ENCODE peak calls at places on chromosomes 5 and 9, in five cellular contexts. Y, V, R, F and C are unnamed samples.

GRCh38 chr9:95092321-95093072 is 225.0 kb downstream of the FANCC start:
- DNase-seq in F (no peak), V (no peak), Y (peak; percentile 71), R (no peak), C (no peak)

GRCh38 chr9:117869287-117869686 is 165.1 kb downstream of the TLR4 start:
- DNase-seq in R (no peak), F (no peak), V (no peak), Y (no peak), C (no peak)

GRCh38 chr5:142461028-142461427 is 136.2 kb upstream of the SPRY4 start:
- DNase-seq in F (no peak), Y (no peak), V (no peak), R (no peak), C (no peak)

GRCh38 chr9:14218253-14218652 is 95.7 kb downstream of the NFIB start:
- DNase-seq in R (no peak), Y (no peak), V (no peak), F (no peak), C (no peak)

GRCh38 chr5:76165029-76165428 is 81.8 kb downstream of the SV2C start:
- DNase-seq in V (no peak), R (no peak), F (no peak), Y (no peak), C (no peak)

GRCh38 chr9:85723220-85723619 is 18.5 kb downstream of the AGTPBP1 start:
- DNase-seq in V (no peak), Y (no peak), F (no peak), R (peak; percentile 90), C (no peak)

GRCh38 chr5:9775339-9775738 is 145.2 kb upstream of the TAS2R1 start:
- DNase-seq in R (no peak), Y (no peak), F (no peak), V (no peak), C (no peak)

GRCh38 chr5:172095368-172095960 is 89.0 kb upstream of the FBXW11 start:
- DNase-seq in V (no peak), F (no peak), Y (no peak), R (no peak), C (no peak)

GRCh38 chr5:6623228-6623627 is 9.6 kb downstream of the NSUN2 start:
- DNase-seq in Y (no peak), F (no peak), R (no peak), V (no peak), C (no peak)

DNA sequence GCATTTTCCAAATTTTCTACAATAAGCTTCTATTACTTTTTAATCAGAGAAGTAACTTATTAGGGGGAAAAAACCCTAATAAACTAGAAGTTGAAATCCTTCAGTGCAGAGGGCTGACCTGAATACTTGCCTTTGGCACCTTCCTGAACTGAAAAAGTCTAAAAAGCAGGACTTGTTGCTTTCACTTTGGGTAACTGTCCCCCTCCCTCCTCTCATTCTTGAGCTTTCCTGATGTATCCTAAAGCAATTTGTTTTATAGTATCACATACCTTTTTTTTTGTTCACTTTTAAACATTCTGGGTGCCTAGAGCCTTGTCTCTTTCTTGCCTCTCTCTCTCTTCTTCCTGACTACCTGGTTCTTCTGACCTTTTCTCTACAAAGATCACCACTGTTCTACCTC is 64.0 kb upstream of the ERBIN start:
- DNase-seq in F (no peak), V (no peak), R (no peak), Y (no peak), C (no peak)
- H3K9ac ChIP-seq in F (no peak overlapping the region), V (no peak overlapping the region), R (no peak overlapping the region), Y (peak overlapping the region; percentile 56), C (no peak overlapping the region)

GRCh38 chr5:143737073-143737472 is 74.9 kb upstream of the HMHB1 start:
- DNase-seq in F (no peak), Y (no peak), R (no peak), V (no peak), C (no peak)
- TF ChIP-seq POLR2AphosphoS5 in F (no peak), Y (no peak), R (no peak), V (no peak), C (no peak)

GRCh38 chr9:89116064-89116817 is 62.4 kb downstream of the SHC3 start:
- DNase-seq in Y (no peak), V (no peak), F (no peak), R (no peak), C (no peak)
- H3K27ac ChIP-seq in Y (no peak overlapping the region), V (no peak overlapping the region), F (no peak overlapping the region), R (no peak overlapping the region), C (no peak overlapping the region)

GRCh38 chr5:36457511-36458260 is 148.7 kb upstream of the SLC1A3 start:
- DNase-seq in V (no peak), R (no peak), F (no peak), Y (no peak), C (no peak)
- H3K9ac ChIP-seq in V (no peak overlapping the region), R (no peak overlapping the region), F (no peak overlapping the region), Y (no peak overlapping the region), C (no peak overlapping the region)

GRCh38 chr5:180090098-180090768 is 18.7 kb upstream of the RNF130 start:
- DNase-seq in V (peak; percentile 84), F (no peak), Y (peak; percentile 56), R (peak; percentile 36), C (no peak)
- TF ChIP-seq POLR2AphosphoS5 in V (no peak), F (no peak), Y (peak; percentile 63), R (no peak), C (peak; percentile 42)

GRCh38 chr9:98037362-98037761 is 19.2 kb upstream of the NANS start:
- DNase-seq in Y (no peak), F (no peak), V (no peak), R (no peak), C (no peak)
- H3K27ac ChIP-seq in Y (no peak overlapping the region), F (no peak overlapping the region), V (no peak overlapping the region), R (no peak overlapping the region), C (no peak overlapping the region)

DNA sequence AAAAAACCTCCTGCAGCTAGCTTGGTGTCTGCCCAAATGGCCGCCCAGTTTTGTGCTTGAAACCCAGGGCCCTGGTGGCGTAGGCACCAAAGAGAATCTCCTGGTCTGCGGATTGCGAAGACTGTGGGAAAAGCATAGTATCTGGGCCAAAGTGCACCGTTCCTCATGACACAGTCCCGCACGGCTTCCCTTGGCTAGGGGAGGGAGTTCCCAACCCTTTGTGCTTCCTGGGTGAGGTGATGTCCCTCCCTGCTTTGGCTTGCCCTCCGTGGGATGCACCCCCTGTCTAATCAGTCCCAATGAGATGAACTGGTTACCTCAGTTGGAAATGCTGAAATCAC is 83.0 kb upstream of the JAK2 start:
- DNase-seq in Y (no peak), R (peak; percentile 35), F (no peak), V (no peak), C (no peak)
- H3K9ac ChIP-seq in Y (no peak overlapping the region), R (peak overlapping the region; percentile 58), F (no peak overlapping the region), V (peak overlapping the region; percentile 36), C (no peak overlapping the region)

DNA sequence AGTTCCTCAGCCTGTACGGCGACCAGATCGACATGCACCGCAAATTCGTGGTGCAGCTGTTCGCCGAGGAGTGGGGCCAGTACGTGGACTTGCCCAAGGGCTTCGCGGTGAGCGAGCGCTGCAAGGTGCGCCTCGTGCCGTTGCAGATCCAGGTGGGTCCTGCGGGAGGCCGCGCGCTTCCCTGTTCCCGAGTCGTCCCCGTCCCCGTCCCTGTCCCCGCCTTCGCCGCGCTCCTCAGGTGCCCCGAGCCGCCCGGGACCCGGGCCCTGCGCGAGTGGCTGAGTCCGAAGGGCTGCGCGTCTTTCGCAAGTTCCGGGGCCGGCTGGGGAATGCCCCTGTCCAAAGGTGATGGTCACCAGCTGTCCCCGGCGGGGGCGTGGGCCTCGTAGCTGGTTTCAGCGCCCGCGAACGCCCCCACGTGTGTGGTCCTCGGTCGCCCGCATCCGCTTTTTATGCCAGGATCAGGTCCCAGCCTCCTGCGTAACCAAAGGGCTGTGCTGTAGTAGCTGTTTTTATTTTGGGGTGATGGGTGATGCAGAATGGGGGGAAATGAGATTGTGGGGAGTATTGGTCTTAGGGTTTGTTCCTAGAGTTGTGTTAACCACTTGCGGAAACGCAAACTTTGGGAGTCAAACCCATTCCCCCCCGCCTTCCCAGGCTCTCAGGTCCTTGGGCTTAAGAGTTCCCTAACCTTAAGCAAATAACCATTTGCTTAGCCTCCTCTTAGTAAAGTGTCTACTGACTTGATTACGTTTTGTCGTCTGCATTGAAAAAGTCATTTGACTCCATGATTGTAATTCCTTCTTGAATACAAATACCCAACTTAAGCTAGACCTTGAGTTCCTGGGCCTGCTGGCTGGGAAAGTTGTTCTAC is 612 bp downstream of the ISOC1 start:
- DNase-seq in R (peak; percentile 80), F (peak; percentile 21), Y (no peak), V (peak; percentile 51), C (no peak)
- TF ChIP-seq POLR2AphosphoS5 in R (no peak), F (peak; percentile 52), Y (no peak), V (no peak), C (no peak)